ENCODE peak calls at places on chromosome X, in eight cellular contexts. One of them, this sample, is unnamed.

GRCh38 chrX:133444952-133445831 is 29.9 kb upstream of the GPC4 start:
- DNase-seq in Daoy: peak
- DNase-seq in suprapubic skin: no peak
- DNase-seq in H54: peak
- DNase-seq in frontal cortex: no peak
- DNase-seq in RWPE1: no peak
- DNase-seq in skeletal muscle cell: no peak
- DNase-seq in Right ventricle myocardium superior: no peak
- DNase-seq in this sample: no peak

GRCh38 chrX:21926527-21927278 is 13.8 kb upstream of the SMS start:
- DNase-seq in Daoy: peak
- DNase-seq in suprapubic skin: no peak
- DNase-seq in H54: no peak
- DNase-seq in frontal cortex: no peak
- DNase-seq in RWPE1: peak
- DNase-seq in skeletal muscle cell: peak
- DNase-seq in Right ventricle myocardium superior: no peak
- DNase-seq in this sample: peak

GRCh38 chrX:72100824-72101351 is 30.8 kb downstream of the RTL5 start:
- DNase-seq in Daoy: no peak
- DNase-seq in suprapubic skin: no peak
- DNase-seq in H54: no peak
- DNase-seq in frontal cortex: no peak
- DNase-seq in RWPE1: no peak
- DNase-seq in skeletal muscle cell: no peak
- DNase-seq in Right ventricle myocardium superior: no peak
- DNase-seq in this sample: no peak

GRCh38 chrX:81957900-81958545 is 756.1 kb downstream of the SH3BGRL start:
- DNase-seq in Daoy: no peak
- DNase-seq in suprapubic skin: no peak
- DNase-seq in H54: peak
- DNase-seq in frontal cortex: peak
- DNase-seq in RWPE1: no peak
- DNase-seq in skeletal muscle cell: no peak
- DNase-seq in Right ventricle myocardium superior: no peak
- DNase-seq in this sample: no peak

GRCh38 chrX:109658391-109658790 is 33.4 kb upstream of the KCNE5 start:
- DNase-seq in Daoy: no peak
- DNase-seq in suprapubic skin: no peak
- DNase-seq in H54: no peak
- DNase-seq in frontal cortex: no peak
- DNase-seq in RWPE1: no peak
- DNase-seq in skeletal muscle cell: no peak
- DNase-seq in Right ventricle myocardium superior: no peak
- DNase-seq in this sample: no peak

GRCh38 chrX:132488819-132489255 is at the start of gene MBNL3:
- DNase-seq in Daoy: peak
- DNase-seq in suprapubic skin: peak
- DNase-seq in H54: peak
- DNase-seq in frontal cortex: no peak
- DNase-seq in RWPE1: no peak
- DNase-seq in skeletal muscle cell: no peak
- DNase-seq in Right ventricle myocardium superior: peak
- DNase-seq in this sample: peak

GRCh38 chrX:9578083-9578779 is 113.4 kb downstream of the TBL1X start:
- DNase-seq in Daoy: no peak
- DNase-seq in suprapubic skin: no peak
- DNase-seq in H54: no peak
- DNase-seq in frontal cortex: no peak
- DNase-seq in RWPE1: no peak
- DNase-seq in skeletal muscle cell: no peak
- DNase-seq in Right ventricle myocardium superior: no peak
- DNase-seq in this sample: no peak

GRCh38 chrX:1391370-1391706 is 575 bp downstream of the SLC25A6 start:
- DNase-seq in Daoy: no peak
- DNase-seq in suprapubic skin: no peak
- DNase-seq in H54: peak
- DNase-seq in frontal cortex: no peak
- DNase-seq in RWPE1: peak
- DNase-seq in skeletal muscle cell: no peak
- DNase-seq in Right ventricle myocardium superior: no peak
- DNase-seq in this sample: no peak

GRCh38 chrX:151776113-151776790 is 41.7 kb downstream of the CNGA2 start:
- DNase-seq in Daoy: no peak
- DNase-seq in suprapubic skin: no peak
- DNase-seq in H54: no peak
- DNase-seq in frontal cortex: no peak
- DNase-seq in RWPE1: no peak
- DNase-seq in skeletal muscle cell: peak
- DNase-seq in Right ventricle myocardium superior: peak
- DNase-seq in this sample: no peak

GRCh38 chrX:37717708-37718107 is 32.1 kb downstream of the XK start:
- DNase-seq in Daoy: no peak
- DNase-seq in suprapubic skin: no peak
- DNase-seq in H54: no peak
- DNase-seq in frontal cortex: no peak
- DNase-seq in RWPE1: no peak
- DNase-seq in skeletal muscle cell: no peak
- DNase-seq in Right ventricle myocardium superior: no peak
- DNase-seq in this sample: no peak

GRCh38 chrX:45264865-45265264 is 64.2 kb upstream of the DIPK2B start:
- DNase-seq in Daoy: no peak
- DNase-seq in suprapubic skin: no peak
- DNase-seq in H54: no peak
- DNase-seq in frontal cortex: no peak
- DNase-seq in RWPE1: no peak
- DNase-seq in skeletal muscle cell: no peak
- DNase-seq in Right ventricle myocardium superior: peak
- DNase-seq in this sample: no peak

GRCh38 chrX:71661919-71662318 is 5.4 kb upstream of the LOC101059915 start:
- DNase-seq in Daoy: no peak
- DNase-seq in suprapubic skin: no peak
- DNase-seq in H54: no peak
- DNase-seq in frontal cortex: no peak
- DNase-seq in RWPE1: no peak
- DNase-seq in skeletal muscle cell: no peak
- DNase-seq in Right ventricle myocardium superior: no peak
- DNase-seq in this sample: no peak

This sample was measured in fibroblast of the conjunctiva.